ENCODE peak calls at places on chromosome 10, in ten cellular contexts. One of them, this sample, is unnamed. For H3K27me3, the result is how much of the 10 kb centered on the place peaks cover.

GRCh38 chr10:43076876-43077420 is at the start of gene RET:
- DNase-seq in IMR-90: no peak
- DNase-seq in SK-N-SH: peak
- DNase-seq in sigmoid colon: no peak
- DNase-seq in fibroblast of lung: no peak
- DNase-seq in Panc1: no peak
- DNase-seq in heart left ventricle: peak
- DNase-seq in WERI-Rb-1: peak
- DNase-seq in breast epithelium: no peak
- DNase-seq in body of pancreas: peak
- DNase-seq in this sample: no peak

GRCh38 chr10:22598488-22598887 is 115.9 kb downstream of the PIP4K2A start:
- DNase-seq in IMR-90: no peak
- DNase-seq in SK-N-SH: peak
- DNase-seq in sigmoid colon: no peak
- DNase-seq in fibroblast of lung: no peak
- DNase-seq in Panc1: no peak
- DNase-seq in heart left ventricle: no peak
- DNase-seq in WERI-Rb-1: peak
- DNase-seq in breast epithelium: no peak
- DNase-seq in body of pancreas: peak
- DNase-seq in this sample: no peak

GRCh38 chr10:63264852-63265617 is 131.9 kb downstream of the NRBF2 start:
- DNase-seq in IMR-90: peak
- DNase-seq in SK-N-SH: peak
- DNase-seq in sigmoid colon: no peak
- DNase-seq in fibroblast of lung: peak
- DNase-seq in Panc1: peak
- DNase-seq in heart left ventricle: no peak
- DNase-seq in WERI-Rb-1: peak
- DNase-seq in breast epithelium: no peak
- DNase-seq in body of pancreas: peak
- DNase-seq in this sample: no peak

GRCh38 chr10:98511861-98512260 is 65.1 kb upstream of the HPS1 start:
- DNase-seq in IMR-90: no peak
- DNase-seq in SK-N-SH: no peak
- DNase-seq in sigmoid colon: no peak
- DNase-seq in fibroblast of lung: no peak
- DNase-seq in Panc1: no peak
- DNase-seq in heart left ventricle: no peak
- DNase-seq in WERI-Rb-1: no peak
- DNase-seq in breast epithelium: no peak
- DNase-seq in body of pancreas: peak
- DNase-seq in this sample: no peak

GRCh38 chr10:100245484-100246220 is 16.3 kb upstream of the CHUK start:
- DNase-seq in IMR-90: peak
- DNase-seq in SK-N-SH: no peak
- DNase-seq in sigmoid colon: no peak
- DNase-seq in fibroblast of lung: no peak
- DNase-seq in Panc1: no peak
- DNase-seq in heart left ventricle: no peak
- DNase-seq in WERI-Rb-1: no peak
- DNase-seq in breast epithelium: no peak
- DNase-seq in body of pancreas: no peak
- DNase-seq in this sample: no peak

GRCh38 chr10:12061124-12061523 is 7.6 kb upstream of the DHTKD1 start:
- DNase-seq in IMR-90: no peak
- DNase-seq in SK-N-SH: no peak
- DNase-seq in sigmoid colon: no peak
- DNase-seq in fibroblast of lung: no peak
- DNase-seq in Panc1: no peak
- DNase-seq in heart left ventricle: no peak
- DNase-seq in WERI-Rb-1: no peak
- DNase-seq in breast epithelium: no peak
- DNase-seq in body of pancreas: no peak
- DNase-seq in this sample: no peak

GRCh38 chr10:58820862-58821559 is 308.3 kb downstream of the BICC1 start:
- DNase-seq in IMR-90: peak
- DNase-seq in SK-N-SH: no peak
- DNase-seq in sigmoid colon: no peak
- DNase-seq in fibroblast of lung: peak
- DNase-seq in Panc1: no peak
- DNase-seq in heart left ventricle: no peak
- DNase-seq in WERI-Rb-1: no peak
- DNase-seq in breast epithelium: no peak
- DNase-seq in body of pancreas: no peak
- DNase-seq in this sample: no peak

GRCh38 chr10:7872041-7872442 is 53.7 kb downstream of the TAF3 start:
- DNase-seq in IMR-90: peak
- DNase-seq in SK-N-SH: peak
- DNase-seq in sigmoid colon: no peak
- DNase-seq in fibroblast of lung: peak
- DNase-seq in Panc1: no peak
- DNase-seq in heart left ventricle: no peak
- DNase-seq in WERI-Rb-1: no peak
- DNase-seq in breast epithelium: no peak
- DNase-seq in body of pancreas: no peak
- DNase-seq in this sample: no peak

GRCh38 chr10:33927347-33927746 is 592.9 kb upstream of the NRP1 start:
- DNase-seq in IMR-90: no peak
- DNase-seq in SK-N-SH: no peak
- DNase-seq in sigmoid colon: no peak
- DNase-seq in fibroblast of lung: no peak
- DNase-seq in Panc1: no peak
- DNase-seq in heart left ventricle: no peak
- DNase-seq in WERI-Rb-1: no peak
- DNase-seq in breast epithelium: no peak
- DNase-seq in body of pancreas: no peak
- DNase-seq in this sample: peak

GRCh38 chr10:13734151-13734550 is 147.4 kb downstream of the PRPF18 start:
- DNase-seq in IMR-90: no peak
- DNase-seq in SK-N-SH: no peak
- DNase-seq in sigmoid colon: peak
- DNase-seq in fibroblast of lung: no peak
- DNase-seq in Panc1: no peak
- DNase-seq in heart left ventricle: no peak
- DNase-seq in WERI-Rb-1: no peak
- DNase-seq in breast epithelium: no peak
- DNase-seq in body of pancreas: no peak
- DNase-seq in this sample: no peak

GRCh38 chr10:110870823-110871235 is 899 bp upstream of the PDCD4 start:
- DNase-seq in IMR-90: no peak
- DNase-seq in SK-N-SH: peak
- DNase-seq in sigmoid colon: no peak
- DNase-seq in fibroblast of lung: no peak
- DNase-seq in Panc1: no peak
- DNase-seq in heart left ventricle: no peak
- DNase-seq in WERI-Rb-1: no peak
- DNase-seq in breast epithelium: no peak
- DNase-seq in body of pancreas: peak
- DNase-seq in this sample: no peak

GRCh38 chr10:107576746-107577145 is 412.2 kb upstream of the SORCS1 start:
- DNase-seq in IMR-90: no peak
- DNase-seq in SK-N-SH: no peak
- DNase-seq in sigmoid colon: no peak
- DNase-seq in fibroblast of lung: no peak
- DNase-seq in Panc1: no peak
- DNase-seq in heart left ventricle: no peak
- DNase-seq in WERI-Rb-1: peak
- DNase-seq in breast epithelium: no peak
- DNase-seq in body of pancreas: peak
- DNase-seq in this sample: no peak

GRCh38 chr10:104614245-104614831 is 26.8 kb upstream of the SORCS3 start:
- DNase-seq in IMR-90: peak
- DNase-seq in SK-N-SH: peak
- DNase-seq in sigmoid colon: no peak
- DNase-seq in fibroblast of lung: peak
- DNase-seq in Panc1: no peak
- DNase-seq in heart left ventricle: no peak
- DNase-seq in WERI-Rb-1: peak
- DNase-seq in breast epithelium: no peak
- DNase-seq in body of pancreas: no peak
- DNase-seq in this sample: no peak

GRCh38 chr10:128929905-128930304 is 537.1 kb upstream of the MGMT start:
- DNase-seq in IMR-90: no peak
- DNase-seq in SK-N-SH: no peak
- DNase-seq in sigmoid colon: no peak
- DNase-seq in fibroblast of lung: peak
- DNase-seq in Panc1: no peak
- DNase-seq in heart left ventricle: no peak
- DNase-seq in WERI-Rb-1: no peak
- DNase-seq in breast epithelium: no peak
- DNase-seq in body of pancreas: no peak
- DNase-seq in this sample: no peak

GRCh38 chr10:97705006-97705670 is 8.4 kb upstream of the MARVELD1 start:
- DNase-seq in IMR-90: no peak
- DNase-seq in SK-N-SH: no peak
- DNase-seq in sigmoid colon: no peak
- DNase-seq in fibroblast of lung: no peak
- DNase-seq in Panc1: no peak
- DNase-seq in heart left ventricle: no peak
- DNase-seq in WERI-Rb-1: no peak
- DNase-seq in breast epithelium: no peak
- DNase-seq in body of pancreas: no peak
- DNase-seq in this sample: no peak

GRCh38 chr10:101018600-101019439 is 12.1 kb downstream of the PDZD7 start:
- DNase-seq in IMR-90: peak
- DNase-seq in SK-N-SH: peak
- DNase-seq in sigmoid colon: no peak
- DNase-seq in fibroblast of lung: peak
- DNase-seq in Panc1: no peak
- DNase-seq in heart left ventricle: peak
- DNase-seq in WERI-Rb-1: peak
- DNase-seq in breast epithelium: peak
- DNase-seq in body of pancreas: peak
- DNase-seq in this sample: no peak

GRCh38 chr10:17737021-17737965 is 14.7 kb upstream of the TMEM236 start:
- DNase-seq in IMR-90: peak
- DNase-seq in SK-N-SH: peak
- DNase-seq in sigmoid colon: no peak
- DNase-seq in fibroblast of lung: peak
- DNase-seq in Panc1: no peak
- DNase-seq in heart left ventricle: peak
- DNase-seq in WERI-Rb-1: no peak
- DNase-seq in breast epithelium: no peak
- DNase-seq in body of pancreas: peak
- DNase-seq in this sample: no peak

GRCh38 chr10:128883126-128884060 is 583.6 kb upstream of the MGMT start:
- DNase-seq in IMR-90: no peak
- DNase-seq in SK-N-SH: no peak
- DNase-seq in sigmoid colon: no peak
- DNase-seq in fibroblast of lung: no peak
- DNase-seq in Panc1: no peak
- DNase-seq in heart left ventricle: no peak
- DNase-seq in WERI-Rb-1: no peak
- DNase-seq in breast epithelium: no peak
- DNase-seq in body of pancreas: no peak
- DNase-seq in this sample: no peak

GRCh38 chr10:14329609-14330246 is 996 bp downstream of the FRMD4A start:
- DNase-seq in IMR-90: peak
- DNase-seq in SK-N-SH: peak
- DNase-seq in sigmoid colon: no peak
- DNase-seq in fibroblast of lung: no peak
- DNase-seq in Panc1: no peak
- DNase-seq in heart left ventricle: no peak
- DNase-seq in WERI-Rb-1: no peak
- DNase-seq in breast epithelium: no peak
- DNase-seq in body of pancreas: no peak
- DNase-seq in this sample: no peak

GRCh38 chr10:29343607-29344038 is 54.8 kb downstream of the LYZL1 start:
- DNase-seq in IMR-90: no peak
- DNase-seq in SK-N-SH: no peak
- DNase-seq in sigmoid colon: no peak
- DNase-seq in fibroblast of lung: no peak
- DNase-seq in Panc1: no peak
- DNase-seq in heart left ventricle: no peak
- DNase-seq in WERI-Rb-1: no peak
- DNase-seq in breast epithelium: no peak
- DNase-seq in body of pancreas: no peak
- DNase-seq in this sample: no peak
- H3K27me3 ChIP-seq in IMR-90: under half
- H3K27me3 ChIP-seq in SK-N-SH: under half
- H3K27me3 ChIP-seq in sigmoid colon: under half
- H3K27me3 ChIP-seq in fibroblast of lung: under half
- H3K27me3 ChIP-seq in Panc1: under half
- H3K27me3 ChIP-seq in heart left ventricle: under half
- H3K27me3 ChIP-seq in WERI-Rb-1: under half
- H3K27me3 ChIP-seq in breast epithelium: under half
- H3K27me3 ChIP-seq in body of pancreas: under half
- H3K27me3 ChIP-seq in this sample: under half

GRCh38 chr10:1168763-1169162 is 112.6 kb downstream of the WDR37 start:
- DNase-seq in IMR-90: no peak
- DNase-seq in SK-N-SH: no peak
- DNase-seq in sigmoid colon: peak
- DNase-seq in fibroblast of lung: no peak
- DNase-seq in Panc1: no peak
- DNase-seq in heart left ventricle: no peak
- DNase-seq in WERI-Rb-1: no peak
- DNase-seq in breast epithelium: peak
- DNase-seq in body of pancreas: no peak
- DNase-seq in this sample: no peak
- TF ChIP-seq CTCF in IMR-90: no peak
- TF ChIP-seq CTCF in SK-N-SH: no peak
- TF ChIP-seq CTCF in sigmoid colon: no peak
- TF ChIP-seq CTCF in fibroblast of lung: no peak
- TF ChIP-seq CTCF in Panc1: no peak
- TF ChIP-seq CTCF in heart left ventricle: no peak
- TF ChIP-seq CTCF in WERI-Rb-1: no peak
- TF ChIP-seq CTCF in breast epithelium: no peak
- TF ChIP-seq CTCF in body of pancreas: no peak
- TF ChIP-seq CTCF in this sample: no peak

DNA sequence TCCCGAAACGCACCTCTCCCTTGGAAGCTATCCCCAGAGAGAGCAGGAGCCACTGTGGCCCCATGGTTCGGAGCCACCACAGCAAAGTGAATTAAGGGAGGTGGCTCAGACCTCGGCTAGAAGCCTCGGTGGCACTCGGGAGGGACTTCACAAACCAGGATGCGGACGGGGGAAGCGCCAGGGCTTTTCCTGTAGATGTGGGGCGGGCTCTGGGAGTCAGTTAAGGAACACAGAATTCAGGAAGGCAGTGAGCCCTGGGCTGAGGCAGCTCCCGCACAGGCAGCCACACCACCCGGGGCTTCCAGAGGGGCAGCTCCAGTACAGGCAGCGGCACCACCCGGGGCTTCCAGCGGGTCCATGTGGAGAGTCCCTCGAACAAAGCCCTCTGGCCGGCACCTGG is 42.7 kb upstream of the DPYSL4 start:
- DNase-seq in IMR-90: no peak
- DNase-seq in SK-N-SH: no peak
- DNase-seq in sigmoid colon: no peak
- DNase-seq in fibroblast of lung: no peak
- DNase-seq in Panc1: no peak
- DNase-seq in heart left ventricle: no peak
- DNase-seq in WERI-Rb-1: no peak
- DNase-seq in breast epithelium: no peak
- DNase-seq in body of pancreas: no peak
- DNase-seq in this sample: no peak
- H3K27me3 ChIP-seq in IMR-90: under half
- H3K27me3 ChIP-seq in SK-N-SH: under half
- H3K27me3 ChIP-seq in sigmoid colon: under half
- H3K27me3 ChIP-seq in fibroblast of lung: under half
- H3K27me3 ChIP-seq in Panc1: under half
- H3K27me3 ChIP-seq in heart left ventricle: under half
- H3K27me3 ChIP-seq in WERI-Rb-1: under half
- H3K27me3 ChIP-seq in breast epithelium: under half
- H3K27me3 ChIP-seq in body of pancreas: under half
- H3K27me3 ChIP-seq in this sample: under half

GRCh38 chr10:75097666-75098285 is 13.7 kb upstream of the SAMD8 start:
- DNase-seq in IMR-90: peak
- DNase-seq in SK-N-SH: no peak
- DNase-seq in sigmoid colon: no peak
- DNase-seq in fibroblast of lung: peak
- DNase-seq in Panc1: no peak
- DNase-seq in heart left ventricle: no peak
- DNase-seq in WERI-Rb-1: peak
- DNase-seq in breast epithelium: no peak
- DNase-seq in body of pancreas: no peak
- DNase-seq in this sample: no peak
- TF ChIP-seq CTCF in IMR-90: peak
- TF ChIP-seq CTCF in SK-N-SH: peak
- TF ChIP-seq CTCF in sigmoid colon: no peak
- TF ChIP-seq CTCF in fibroblast of lung: peak
- TF ChIP-seq CTCF in Panc1: no peak
- TF ChIP-seq CTCF in heart left ventricle: peak
- TF ChIP-seq CTCF in WERI-Rb-1: peak
- TF ChIP-seq CTCF in breast epithelium: no peak
- TF ChIP-seq CTCF in body of pancreas: no peak
- TF ChIP-seq CTCF in this sample: peak